ENCODE peak calls at places on chromosomes 2 and 18, in six cellular contexts. One of them, this sample, is unnamed.

GRCh38 chr2:63840081-63840784 is 1.5 kb upstream of the UGP2 start:
- DNase-seq in amniotic stem cell: no peak
- DNase-seq in aorta: no peak
- DNase-seq in ACHN: no peak
- DNase-seq in stimulated activated CD4-positive, alpha-beta T cell treated with anti-CD3 and anti-CD28 coated beads, TNF-alpha, amount 100 ng/mL, for 48 hours: no peak
- DNase-seq in CMK: no peak
- DNase-seq in this sample: no peak

GRCh38 chr2:30661173-30662107 is 145.8 kb downstream of the CAPN13 start:
- DNase-seq in amniotic stem cell: no peak
- DNase-seq in aorta: no peak
- DNase-seq in ACHN: peak
- DNase-seq in stimulated activated CD4-positive, alpha-beta T cell treated with anti-CD3 and anti-CD28 coated beads, TNF-alpha, amount 100 ng/mL, for 48 hours: no peak
- DNase-seq in CMK: no peak
- DNase-seq in this sample: no peak

GRCh38 chr2:11742317-11742701 is 4.1 kb upstream of the LPIN1 start:
- DNase-seq in amniotic stem cell: no peak
- DNase-seq in aorta: no peak
- DNase-seq in ACHN: no peak
- DNase-seq in stimulated activated CD4-positive, alpha-beta T cell treated with anti-CD3 and anti-CD28 coated beads, TNF-alpha, amount 100 ng/mL, for 48 hours: no peak
- DNase-seq in CMK: no peak
- DNase-seq in this sample: no peak

GRCh38 chr2:71736091-71736878 is 282.9 kb downstream of the DYSF start:
- DNase-seq in amniotic stem cell: no peak
- DNase-seq in aorta: no peak
- DNase-seq in ACHN: no peak
- DNase-seq in stimulated activated CD4-positive, alpha-beta T cell treated with anti-CD3 and anti-CD28 coated beads, TNF-alpha, amount 100 ng/mL, for 48 hours: no peak
- DNase-seq in CMK: no peak
- DNase-seq in this sample: no peak

GRCh38 chr2:75065402-75066008 is 107.1 kb downstream of the POLE4 start:
- DNase-seq in amniotic stem cell: no peak
- DNase-seq in aorta: no peak
- DNase-seq in ACHN: no peak
- DNase-seq in stimulated activated CD4-positive, alpha-beta T cell treated with anti-CD3 and anti-CD28 coated beads, TNF-alpha, amount 100 ng/mL, for 48 hours: no peak
- DNase-seq in CMK: no peak
- DNase-seq in this sample: no peak

GRCh38 chr2:23566236-23567142 is 181.5 kb downstream of the KLHL29 start:
- DNase-seq in amniotic stem cell: no peak
- DNase-seq in aorta: no peak
- DNase-seq in ACHN: peak
- DNase-seq in stimulated activated CD4-positive, alpha-beta T cell treated with anti-CD3 and anti-CD28 coated beads, TNF-alpha, amount 100 ng/mL, for 48 hours: peak
- DNase-seq in CMK: no peak
- DNase-seq in this sample: peak

GRCh38 chr18:23540867-23541266 is 37.6 kb downstream of the RMC1 start:
- DNase-seq in amniotic stem cell: no peak
- DNase-seq in aorta: no peak
- DNase-seq in ACHN: no peak
- DNase-seq in stimulated activated CD4-positive, alpha-beta T cell treated with anti-CD3 and anti-CD28 coated beads, TNF-alpha, amount 100 ng/mL, for 48 hours: no peak
- DNase-seq in CMK: no peak
- DNase-seq in this sample: no peak

GRCh38 chr2:192151848-192152247 is 42.9 kb downstream of the TMEFF2 start:
- DNase-seq in amniotic stem cell: no peak
- DNase-seq in aorta: no peak
- DNase-seq in ACHN: peak
- DNase-seq in stimulated activated CD4-positive, alpha-beta T cell treated with anti-CD3 and anti-CD28 coated beads, TNF-alpha, amount 100 ng/mL, for 48 hours: no peak
- DNase-seq in CMK: no peak
- DNase-seq in this sample: peak

GRCh38 chr2:71802556-71802955 is 345.1 kb downstream of the CYP26B1 start:
- DNase-seq in amniotic stem cell: no peak
- DNase-seq in aorta: peak
- DNase-seq in ACHN: no peak
- DNase-seq in stimulated activated CD4-positive, alpha-beta T cell treated with anti-CD3 and anti-CD28 coated beads, TNF-alpha, amount 100 ng/mL, for 48 hours: no peak
- DNase-seq in CMK: no peak
- DNase-seq in this sample: no peak

GRCh38 chr2:176742271-176742670 is 470.3 kb upstream of the HNRNPA3 start:
- DNase-seq in amniotic stem cell: no peak
- DNase-seq in aorta: no peak
- DNase-seq in ACHN: no peak
- DNase-seq in stimulated activated CD4-positive, alpha-beta T cell treated with anti-CD3 and anti-CD28 coated beads, TNF-alpha, amount 100 ng/mL, for 48 hours: no peak
- DNase-seq in CMK: no peak
- DNase-seq in this sample: no peak

GRCh38 chr2:39523308-39524044 is 86.4 kb upstream of the MAP4K3 start:
- DNase-seq in amniotic stem cell: peak
- DNase-seq in aorta: no peak
- DNase-seq in ACHN: peak
- DNase-seq in stimulated activated CD4-positive, alpha-beta T cell treated with anti-CD3 and anti-CD28 coated beads, TNF-alpha, amount 100 ng/mL, for 48 hours: no peak
- DNase-seq in CMK: no peak
- DNase-seq in this sample: peak

GRCh38 chr18:10351221-10351795 is 103.1 kb upstream of the APCDD1 start:
- DNase-seq in amniotic stem cell: no peak
- DNase-seq in aorta: no peak
- DNase-seq in ACHN: no peak
- DNase-seq in stimulated activated CD4-positive, alpha-beta T cell treated with anti-CD3 and anti-CD28 coated beads, TNF-alpha, amount 100 ng/mL, for 48 hours: no peak
- DNase-seq in CMK: no peak
- DNase-seq in this sample: peak

GRCh38 chr2:170766693-170767092 is 3.5 kb upstream of the ERICH2 start:
- DNase-seq in amniotic stem cell: no peak
- DNase-seq in aorta: no peak
- DNase-seq in ACHN: no peak
- DNase-seq in stimulated activated CD4-positive, alpha-beta T cell treated with anti-CD3 and anti-CD28 coated beads, TNF-alpha, amount 100 ng/mL, for 48 hours: no peak
- DNase-seq in CMK: no peak
- DNase-seq in this sample: no peak

GRCh38 chr2:161825429-161825828 is 201.2 kb downstream of the SLC4A10 start:
- DNase-seq in amniotic stem cell: no peak
- DNase-seq in aorta: no peak
- DNase-seq in ACHN: no peak
- DNase-seq in stimulated activated CD4-positive, alpha-beta T cell treated with anti-CD3 and anti-CD28 coated beads, TNF-alpha, amount 100 ng/mL, for 48 hours: no peak
- DNase-seq in CMK: no peak
- DNase-seq in this sample: no peak

GRCh38 chr2:20584637-20585321 is 66.1 kb downstream of the HS1BP3 start:
- DNase-seq in amniotic stem cell: peak
- DNase-seq in aorta: peak
- DNase-seq in ACHN: no peak
- DNase-seq in stimulated activated CD4-positive, alpha-beta T cell treated with anti-CD3 and anti-CD28 coated beads, TNF-alpha, amount 100 ng/mL, for 48 hours: no peak
- DNase-seq in CMK: no peak
- DNase-seq in this sample: no peak

GRCh38 chr18:77124452-77124922 is 8.1 kb downstream of the MBP start:
- DNase-seq in amniotic stem cell: no peak
- DNase-seq in aorta: no peak
- DNase-seq in ACHN: no peak
- DNase-seq in stimulated activated CD4-positive, alpha-beta T cell treated with anti-CD3 and anti-CD28 coated beads, TNF-alpha, amount 100 ng/mL, for 48 hours: no peak
- DNase-seq in CMK: no peak
- DNase-seq in this sample: no peak

This sample was measured in NCI-H2171 treated with DMSO at 0.1 percent for 48 hours.